ENCODE peak calls at places on chromosomes 1 and 21, in four cellular contexts. Y is HepG2, X is K562, V is GM12878. H is an unnamed sample.
A peak's percentile ranks its signal among the peaks of the same experiment; 100 is the strongest.

GRCh38 chr1:66354311-66354922 is 179.5 kb upstream of the SGIP1 start:
- DNase-seq in X (no peak), V (no peak), Y (no peak), H (no peak)

GRCh38 chr1:17875171-17875881 is 120.2 kb downstream of the ACTL8 start:
- DNase-seq in X (no peak), V (no peak), Y (no peak), H (no peak)

GRCh38 chr1:25068316-25068715 is 138.2 kb upstream of the RUNX3 start:
- DNase-seq in X (no peak), V (no peak), Y (no peak), H (no peak)

GRCh38 chr1:222084996-222085395 is 343.1 kb upstream of the DUSP10 start:
- DNase-seq in X (no peak), V (no peak), Y (no peak), H (no peak)

GRCh38 chr1:110211503-110212164 is 1.5 kb downstream of the KCNC4 start:
- DNase-seq in V (no peak), Y (no peak), X (no peak), H (no peak)

GRCh38 chr1:227486559-227486958 is 76.8 kb upstream of the ZNF678 start:
- DNase-seq in V (peak; percentile 28), X (no peak), Y (no peak), H (no peak)

GRCh38 chr1:109579496-109579895 is 31.1 kb downstream of the GNAI3 start:
- DNase-seq in X (no peak), V (no peak), Y (no peak), H (no peak)

GRCh38 chr1:151945725-151946365 is 36.5 kb upstream of the THEM4 start:
- DNase-seq in Y (peak; percentile 20), V (no peak), X (peak; percentile 78), H (peak; percentile 79)

GRCh38 chr1:147273409-147274307 is 31.2 kb downstream of the CHD1L start:
- DNase-seq in X (peak; percentile 72), Y (peak; percentile 56), V (peak; percentile 9), H (peak; percentile 60)

GRCh38 chr1:91650764-91651163 is 150.1 kb downstream of the CDC7 start:
- DNase-seq in X (no peak), Y (no peak), V (no peak), H (no peak)

GRCh38 chr1:226082587-226082917 is 20.0 kb downstream of the H3-3A start:
- DNase-seq in X (no peak), V (no peak), Y (no peak), H (no peak)

GRCh38 chr1:93597697-93598096 is 83.9 kb downstream of the BCAR3 start:
- DNase-seq in V (no peak), Y (no peak), X (no peak), H (no peak)

GRCh38 chr1:22832414-22832786 is 121.8 kb downstream of the EPHB2 start:
- DNase-seq in X (no peak), Y (no peak), V (no peak), H (no peak)

GRCh38 chr21:28699591-28700259 is 293.0 kb downstream of the LTN1 start:
- DNase-seq in Y (no peak), X (no peak), V (no peak), H (no peak)

GRCh38 chr1:26533951-26534514 is 4.5 kb downstream of the RPS6KA1 start:
- DNase-seq in X (peak; percentile 38), Y (no peak), V (no peak), H (no peak)

GRCh38 chr1:202310071-202310725 is 31.5 kb downstream of the UBE2T start:
- DNase-seq in X (no peak), Y (no peak), V (no peak), H (no peak)

GRCh38 chr1:2208309-2209239 is 14.0 kb upstream of the FAAP20 start:
- DNase-seq in Y (peak; percentile 93), V (no peak), X (no peak), H (no peak)

GRCh38 chr1:18883636-18884418 is 18.5 kb downstream of the ALDH4A1 start:
- DNase-seq in V (no peak), Y (peak; percentile 51), X (peak; percentile 81), H (peak; percentile 73)

GRCh38 chr1:26274801-26275425 is 5.0 kb upstream of the SH3BGRL3 start:
- DNase-seq in Y (no peak), V (no peak), X (no peak), H (no peak)

GRCh38 chr1:201364808-201365105 is 12.7 kb downstream of the TNNT2 start:
- DNase-seq in V (no peak), X (no peak), Y (no peak), H (no peak)

GRCh38 chr1:147492207-147492606 is 49.1 kb upstream of the BCL9 start:
- DNase-seq in V (no peak), Y (no peak), X (no peak), H (no peak)

GRCh38 chr1:10888289-10888688 is 91.8 kb upstream of the CASZ1 start:
- DNase-seq in X (no peak), V (no peak), Y (no peak), H (no peak)

GRCh38 chr1:198534540-198535413 is 5.7 kb downstream of the ATP6V1G3 start:
- DNase-seq in Y (peak; percentile 69), X (no peak), V (no peak), H (no peak)

GRCh38 chr1:159089184-159089791 is 12.7 kb upstream of the AIM2 start:
- DNase-seq in V (no peak), X (peak; percentile 39), Y (peak; percentile 6), H (peak; percentile 45)

GRCh38 chr1:1429671-1430073 is 5.8 kb upstream of the VWA1 start:
- DNase-seq in Y (peak; percentile 71), X (no peak), V (no peak), H (peak; percentile 10)

GRCh38 chr1:227058321-227058751 is 118.2 kb downstream of the COQ8A start:
- DNase-seq in X (no peak), Y (no peak), V (no peak), H (no peak)

GRCh38 chr1:1090424-1091343 is 16.6 kb upstream of the RNF223 start:
- DNase-seq in Y (no peak), V (no peak), X (no peak), H (peak; percentile 5)

GRCh38 chr1:38605091-38605490 is 254.5 kb downstream of the RRAGC start:
- DNase-seq in X (no peak), V (no peak), Y (no peak), H (no peak)

GRCh38 chr1:27601771-27602509 is 2.0 kb downstream of the AHDC1 start:
- DNase-seq in Y (no peak), V (no peak), X (no peak), H (no peak)

GRCh38 chr1:10378071-10378841 is 20.6 kb upstream of the PGD start:
- DNase-seq in X (peak; percentile 48), Y (no peak), V (no peak), H (no peak)

GRCh38 chr1:223020770-223021169 is 122.3 kb downstream of the TLR5 start:
- DNase-seq in V (no peak), Y (no peak), X (no peak), H (no peak)

GRCh38 chr1:240073097-240073496 is 18.6 kb upstream of the FMN2 start:
- DNase-seq in V (no peak), Y (no peak), X (no peak), H (no peak)

GRCh38 chr1:162405800-162406199 is 6.1 kb downstream of the SH2D1B start:
- DNase-seq in X (no peak), V (no peak), Y (peak; percentile 12), H (no peak)

GRCh38 chr1:106571109-106571508 is 485.4 kb upstream of the PRMT6 start:
- DNase-seq in V (no peak), X (no peak), Y (no peak), H (no peak)

GRCh38 chr21:44801468-44802395 is at the start of gene UBE2G2:
- DNase-seq in X (peak; percentile 95), V (no peak), Y (peak; percentile 59), H (peak; percentile 97)

GRCh38 chr1:35340519-35340918 is 72.0 kb downstream of the ZMYM4 start:
- DNase-seq in V (no peak), X (no peak), Y (no peak), H (no peak)

GRCh38 chr1:191052888-191053287 is 575.2 kb upstream of the BRINP3 start:
- DNase-seq in Y (no peak), X (no peak), V (no peak), H (no peak)

GRCh38 chr1:212712451-212713303 is 13.0 kb upstream of the BATF3 start:
- DNase-seq in X (no peak), Y (no peak), V (no peak), H (no peak)
- TF ChIP-seq TARDBP in X (no peak), Y (no peak), V (no peak), H (no peak)

DNA sequence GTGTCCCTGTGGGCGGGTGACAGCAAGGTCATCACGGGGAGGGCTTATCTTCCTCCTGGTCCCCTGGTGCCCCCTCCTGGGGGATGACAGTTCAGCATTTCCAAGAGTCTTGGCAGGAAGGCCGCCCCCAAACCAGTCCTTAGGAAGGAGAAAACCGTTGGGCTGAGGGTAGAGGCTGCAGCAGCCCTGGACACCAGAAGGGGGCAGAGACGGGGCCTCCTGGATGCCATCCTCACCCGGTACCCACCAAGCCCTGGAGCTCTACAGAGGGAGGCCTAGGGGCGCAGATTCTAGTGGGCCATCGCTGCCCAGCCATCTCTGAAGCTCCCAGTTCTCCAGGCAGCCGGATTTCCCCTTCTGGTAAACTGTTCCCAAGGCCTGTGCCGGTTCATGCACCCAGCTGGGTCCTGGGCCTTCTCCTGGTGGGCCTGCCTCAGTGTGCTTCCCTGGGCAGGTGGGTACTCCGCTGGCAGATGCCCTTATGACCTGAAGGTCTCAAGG is 14.8 kb upstream of the ZNF669 start:
- DNase-seq in V (no peak), X (peak; percentile 52), Y (peak; percentile 79), H (peak; percentile 48)
- TF ChIP-seq TARDBP in V (no peak), X (no peak), Y (no peak), H (no peak)

DNA sequence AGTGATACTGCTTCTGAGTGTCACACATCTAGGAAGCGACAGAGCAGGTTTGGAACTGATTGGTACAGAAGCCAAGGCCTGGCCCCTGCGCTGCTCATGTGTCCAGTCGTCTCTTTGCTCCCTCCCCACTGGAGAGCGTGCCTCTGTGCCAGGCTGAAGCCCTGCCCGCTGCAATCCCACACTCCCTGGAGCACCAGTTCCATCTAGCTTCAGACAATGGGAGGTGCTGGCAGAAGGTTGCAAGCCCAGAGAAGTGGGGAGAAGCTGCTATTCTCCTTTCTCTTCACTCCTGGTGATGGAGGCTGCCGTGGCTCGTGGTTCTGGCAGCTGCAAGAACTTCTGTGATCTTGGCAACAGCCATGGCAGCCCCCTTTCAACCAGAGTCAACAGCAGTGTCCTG is 250.9 kb downstream of the MATN1 start:
- DNase-seq in V (no peak), X (no peak), Y (no peak), H (no peak)
- TF ChIP-seq TARDBP in V (no peak), X (no peak), Y (no peak), H (no peak)

GRCh38 chr1:86515597-86515996 is 31.3 kb upstream of the CLCA4 start:
- DNase-seq in Y (peak; percentile 50), X (peak; percentile 23), V (no peak), H (peak; percentile 64)
- TF ChIP-seq TARDBP in Y (no peak), X (no peak), V (no peak), H (no peak)

DNA sequence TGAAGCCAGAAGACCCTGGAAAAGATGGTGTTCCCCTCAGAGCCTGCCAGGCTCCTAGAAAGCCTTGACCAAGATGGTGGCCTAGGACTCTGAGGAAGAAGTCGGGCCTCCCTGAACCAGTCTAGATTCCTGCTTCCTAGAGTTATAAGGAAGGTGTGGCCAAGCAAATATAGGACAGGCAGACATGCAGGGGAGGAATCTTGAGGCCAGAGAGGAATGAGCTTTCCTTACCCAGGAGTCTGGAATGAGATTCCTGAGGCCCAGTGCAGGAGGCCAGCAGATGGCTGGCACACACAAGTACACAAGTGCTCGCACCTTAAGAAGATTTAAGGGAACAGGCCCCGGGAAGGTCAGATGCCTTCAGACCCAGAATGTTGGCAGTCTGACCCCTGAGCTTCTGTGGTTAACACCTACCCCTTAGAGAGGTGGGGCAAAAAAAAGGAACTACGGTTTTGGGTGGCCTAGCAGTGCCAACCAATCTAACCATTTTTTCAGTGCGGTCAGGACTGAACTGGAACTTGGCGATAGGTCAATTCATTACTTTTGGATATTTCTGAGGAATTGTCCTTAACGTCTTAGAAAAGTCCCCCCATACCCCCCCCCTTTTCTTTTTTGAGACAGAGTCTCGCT is 73.3 kb downstream of the MDM4 start:
- DNase-seq in V (no peak), X (no peak), Y (no peak), H (no peak)
- TF ChIP-seq TARDBP in V (no peak), X (no peak), Y (no peak), H (no peak)

H was measured in HEK293T.